ENCODE peak calls at places on chromosome 16, in seven cellular contexts. K is endothelial cell of umbilical vein, A is GM23338, P is breast epithelium, B is suprapubic skin, Z is SK-N-SH, C is GM12878. S is an unnamed sample. For H3K4me1, the result is how much of the 10 kb centered on the place peaks cover.

GRCh38 chr16:58196898-58197313 is 1.0 kb downstream of the CSNK2A2 start:
- DNase-seq in K (peak), A (peak), P (no peak), B (no peak), Z (peak), C (no peak), S (no peak)

GRCh38 chr16:66004706-66005105 is 361.8 kb upstream of the CDH5 start:
- DNase-seq in K (no peak), A (no peak), P (no peak), B (no peak), Z (no peak), C (no peak), S (no peak)

GRCh38 chr16:57984443-57985203 is 13.7 kb upstream of the CNGB1 start:
- DNase-seq in K (peak), A (peak), P (peak), B (peak), Z (peak), C (no peak), S (peak)

GRCh38 chr16:46972429-46972970 is 974 bp downstream of the DNAJA2 start:
- DNase-seq in K (peak), A (peak), P (peak), B (no peak), Z (peak), C (no peak), S (no peak)

GRCh38 chr16:9647981-9648701 is 534.1 kb downstream of the GRIN2A start:
- DNase-seq in K (peak), A (peak), P (no peak), B (no peak), Z (peak), C (no peak), S (no peak)

GRCh38 chr16:22007509-22008214 is at the start of gene MOSMO:
- DNase-seq in K (peak), A (peak), P (peak), B (peak), Z (peak), C (no peak), S (peak)

GRCh38 chr16:3971261-3971660 is 90.7 kb upstream of the CREBBP start:
- DNase-seq in K (no peak), A (no peak), P (no peak), B (no peak), Z (no peak), C (peak), S (no peak)

GRCh38 chr16:2610781-2611498 is 71.4 kb upstream of the KCTD5 start:
- DNase-seq in K (no peak), A (no peak), P (no peak), B (no peak), Z (no peak), C (no peak), S (peak)

GRCh38 chr16:25570131-25570530 is 121.6 kb upstream of the HS3ST4 start:
- DNase-seq in K (no peak), A (no peak), P (no peak), B (no peak), Z (no peak), C (no peak), S (no peak)

GRCh38 chr16:51763072-51763658 is 612.1 kb upstream of the SALL1 start:
- DNase-seq in K (no peak), A (peak), P (no peak), B (no peak), Z (no peak), C (no peak), S (no peak)

GRCh38 chr16:4689864-4690704 is 3.3 kb upstream of the NUDT16L1 start:
- DNase-seq in K (no peak), A (no peak), P (no peak), B (peak), Z (peak), C (no peak), S (peak)

GRCh38 chr16:54934536-54935410 is 4.1 kb downstream of the IRX5 start:
- DNase-seq in K (peak), A (peak), P (peak), B (no peak), Z (peak), C (no peak), S (no peak)

GRCh38 chr16:66359811-66360608 is 6.5 kb upstream of the CDH5 start:
- DNase-seq in K (peak), A (no peak), P (no peak), B (no peak), Z (no peak), C (no peak), S (no peak)

GRCh38 chr16:83706394-83706793 is 101.4 kb upstream of the HSBP1 start:
- DNase-seq in K (no peak), A (no peak), P (no peak), B (no peak), Z (no peak), C (no peak), S (no peak)

GRCh38 chr16:58792188-58792587 is 58.1 kb upstream of the GOT2 start:
- DNase-seq in K (no peak), A (no peak), P (no peak), B (no peak), Z (no peak), C (no peak), S (no peak)

GRCh38 chr16:14475370-14476139 is 154.5 kb downstream of the PARN start:
- DNase-seq in K (no peak), A (no peak), P (no peak), B (no peak), Z (no peak), C (no peak), S (no peak)

GRCh38 chr16:55043499-55043898 is 112.8 kb downstream of the IRX5 start:
- DNase-seq in K (no peak), A (no peak), P (no peak), B (no peak), Z (no peak), C (no peak), S (no peak)

GRCh38 chr16:49543315-49543946 is 169.8 kb downstream of the C16orf78 start:
- DNase-seq in K (no peak), A (peak), P (no peak), B (no peak), Z (no peak), C (no peak), S (peak)

GRCh38 chr16:70676571-70677498 is 9.0 kb downstream of the MTSS2 start:
- DNase-seq in K (no peak), A (no peak), P (no peak), B (no peak), Z (peak), C (no peak), S (peak)

GRCh38 chr16:65122974-65123845 is 1.3 kb upstream of the CDH11 start:
- DNase-seq in K (no peak), A (peak), P (peak), B (peak), Z (peak), C (no peak), S (peak)

GRCh38 chr16:50680907-50681885 is at the start of gene SNX20:
- DNase-seq in K (no peak), A (no peak), P (no peak), B (no peak), Z (no peak), C (peak), S (peak)

GRCh38 chr16:58518083-58518979 is 3.0 kb downstream of the SETD6 start:
- DNase-seq in K (no peak), A (no peak), P (no peak), B (no peak), Z (no peak), C (peak), S (no peak)

GRCh38 chr16:67277999-67278772 is 1.1 kb upstream of the PLEKHG4 start:
- DNase-seq in K (peak), A (peak), P (no peak), B (no peak), Z (no peak), C (no peak), S (peak)

GRCh38 chr16:9318764-9319163 is 227.3 kb downstream of the HAPSTR1 start:
- DNase-seq in K (no peak), A (peak), P (no peak), B (no peak), Z (no peak), C (no peak), S (no peak)

GRCh38 chr16:89170346-89171215 is 967 bp upstream of the CDH15 start:
- DNase-seq in K (no peak), A (peak), P (no peak), B (no peak), Z (no peak), C (no peak), S (peak)

GRCh38 chr16:89172901-89173628 is 1.5 kb downstream of the CDH15 start:
- DNase-seq in K (no peak), A (no peak), P (no peak), B (no peak), Z (peak), C (no peak), S (peak)

GRCh38 chr16:89169778-89170177 is 1.8 kb upstream of the CDH15 start:
- DNase-seq in K (no peak), A (no peak), P (no peak), B (no peak), Z (no peak), C (no peak), S (peak)

GRCh38 chr16:89172171-89172900 is 788 bp downstream of the CDH15 start:
- DNase-seq in K (no peak), A (no peak), P (no peak), B (no peak), Z (no peak), C (no peak), S (peak)

DNA sequence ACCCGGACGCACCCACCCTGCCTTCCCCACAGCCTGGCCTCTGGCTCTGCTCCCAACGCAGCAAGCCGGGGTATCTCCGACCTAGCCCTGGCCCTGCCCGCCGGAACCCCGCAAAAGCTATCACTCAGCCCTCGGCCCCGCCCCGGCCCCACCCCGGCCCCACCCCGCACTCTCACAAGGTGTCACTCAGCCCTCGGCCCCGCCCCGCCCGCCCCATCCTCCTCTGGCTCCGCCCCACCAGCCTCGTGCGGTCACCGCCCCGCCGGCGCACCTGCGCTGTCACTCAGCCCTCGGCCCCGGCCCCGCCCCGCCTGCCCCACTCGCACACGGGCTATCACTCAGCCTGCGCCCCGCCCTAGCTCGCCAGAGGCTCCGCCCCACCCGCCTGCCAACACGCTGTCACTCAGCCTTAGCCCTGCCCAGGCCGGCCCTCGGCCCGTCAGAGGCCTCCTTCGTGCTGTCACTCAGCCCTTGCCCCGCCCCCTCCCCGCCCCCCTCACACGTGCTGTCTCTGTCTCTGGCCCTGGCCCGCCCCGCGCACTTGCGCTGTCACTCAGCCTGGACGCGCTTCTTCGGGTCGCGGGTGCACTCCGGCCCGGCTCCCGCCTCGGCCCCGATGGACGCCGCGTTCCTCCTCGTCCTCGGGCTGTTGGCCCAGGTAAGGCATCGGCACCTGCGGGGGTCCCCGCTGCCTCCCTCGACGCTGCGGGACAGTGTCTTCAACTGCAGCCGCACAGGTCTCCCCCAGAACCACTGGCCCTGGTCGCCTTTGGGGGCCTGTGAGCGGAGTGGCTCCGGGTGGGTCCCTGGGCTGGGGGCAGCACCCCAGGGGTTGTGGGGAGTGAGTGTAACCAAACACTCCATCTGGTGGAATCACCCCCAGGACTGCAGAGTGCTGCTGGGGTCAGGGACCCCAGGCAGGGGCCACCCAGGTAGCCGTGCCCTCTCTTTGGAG is at the start of gene CDH15:
- DNase-seq in K (peak), A (peak), P (peak), B (peak), Z (peak), C (peak), S (peak)
- H3K4me1 ChIP-seq in K (under half), A (under half), P (under half), B (under half), Z (under half), C (under half), S (under half)

GRCh38 chr16:74745109-74745615 is 29.5 kb downstream of the FA2H start:
- DNase-seq in K (no peak), A (no peak), P (no peak), B (no peak), Z (no peak), C (no peak), S (peak)

GRCh38 chr16:74743668-74744299 is 30.8 kb downstream of the FA2H start:
- DNase-seq in K (no peak), A (no peak), P (peak), B (peak), Z (no peak), C (no peak), S (peak)

GRCh38 chr16:74744566-74744965 is 30.1 kb downstream of the FA2H start:
- DNase-seq in K (no peak), A (no peak), P (no peak), B (no peak), Z (no peak), C (no peak), S (peak)

GRCh38 chr16:74742051-74742481 is 32.6 kb downstream of the FA2H start:
- DNase-seq in K (no peak), A (no peak), P (no peak), B (no peak), Z (no peak), C (no peak), S (peak)

GRCh38 chr16:74743045-74743667 is 31.5 kb downstream of the FA2H start:
- DNase-seq in K (no peak), A (no peak), P (no peak), B (no peak), Z (no peak), C (no peak), S (peak)
- H3K27ac ChIP-seq in K (no peak), A (no peak), P (peak), B (peak), Z (no peak), C (no peak), S (no peak)

GRCh38 chr16:60640038-60640437 is 1396.2 kb downstream of the CDH8 start:
- DNase-seq in K (no peak), A (no peak), P (no peak), B (no peak), Z (no peak), C (no peak), S (no peak)
- TF ChIP-seq POLR2AphosphoS5 in K (no peak), A (no peak), P (no peak), B (no peak), Z (no peak), C (no peak), S (no peak)

GRCh38 chr16:88701541-88702363 is 4.5 kb downstream of the RNF166 start:
- DNase-seq in K (no peak), A (no peak), P (no peak), B (no peak), Z (no peak), C (no peak), S (peak)
- H3K4me1 ChIP-seq in K (half or more), A (under half), P (under half), B (half or more), Z (under half), C (half or more), S (half or more)

GRCh38 chr16:27689711-27690110 is 139.8 kb downstream of the KATNIP start:
- DNase-seq in K (no peak), A (no peak), P (no peak), B (no peak), Z (no peak), C (no peak), S (no peak)
- H3K27ac ChIP-seq in K (no peak), A (no peak), P (no peak), B (no peak), Z (no peak), C (no peak), S (no peak)

DNA sequence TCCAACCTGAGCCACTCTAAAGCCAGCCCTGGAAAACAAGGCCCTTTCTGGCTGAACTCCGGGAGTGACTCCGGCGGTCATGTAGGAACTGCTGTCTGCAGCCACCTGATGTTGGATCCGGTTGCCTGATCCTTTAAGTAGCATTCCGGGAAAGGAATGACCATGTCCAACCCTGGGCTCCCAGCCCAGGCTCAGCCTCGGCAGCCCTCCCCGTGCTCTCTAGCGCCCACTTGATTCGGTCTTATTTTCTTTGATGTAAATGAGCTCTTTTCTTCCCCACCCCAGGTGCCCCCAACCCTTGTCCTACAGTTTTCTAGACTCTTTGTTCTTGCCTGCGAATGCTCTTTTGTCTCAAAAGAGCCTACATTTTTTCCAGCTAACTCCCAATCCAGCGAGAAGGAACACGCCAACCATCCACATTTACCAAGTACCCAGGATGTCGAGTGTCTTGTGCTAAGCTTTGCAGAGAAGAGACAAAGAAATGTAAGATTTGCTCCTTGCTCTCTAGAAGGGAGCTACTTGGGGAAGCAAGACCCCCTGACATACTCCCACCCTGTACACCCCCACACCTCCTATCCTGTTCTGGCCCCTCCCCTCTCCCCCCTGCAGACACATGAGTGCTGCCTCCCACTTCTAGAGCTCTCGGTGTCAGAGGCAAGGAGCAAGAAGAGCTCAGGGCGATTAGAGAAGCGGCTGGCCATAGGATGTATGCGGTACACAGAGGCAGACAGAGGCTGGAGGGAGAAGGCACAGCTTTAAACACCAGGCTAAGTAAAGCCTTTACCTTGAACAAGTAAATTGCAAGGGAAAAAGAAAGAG is 53.8 kb downstream of the COG7 start:
- DNase-seq in K (no peak), A (peak), P (no peak), B (no peak), Z (no peak), C (no peak), S (peak)
- TF ChIP-seq POLR2AphosphoS5 in K (no peak), A (no peak), P (no peak), B (no peak), Z (no peak), C (no peak), S (no peak)

GRCh38 chr16:11610580-11610979 is 23.9 kb upstream of the LITAF start:
- DNase-seq in K (no peak), A (no peak), P (no peak), B (no peak), Z (no peak), C (no peak), S (peak)
- H3K4me1 ChIP-seq in K (under half), A (under half), P (under half), B (under half), Z (under half), C (under half), S (under half)

GRCh38 chr16:1371054-1371978 is 19.6 kb downstream of the GNPTG start:
- DNase-seq in K (no peak), A (no peak), P (no peak), B (no peak), Z (no peak), C (no peak), S (no peak)
- H3K27ac ChIP-seq in K (no peak), A (no peak), P (no peak), B (no peak), Z (no peak), C (no peak), S (no peak)

DNA sequence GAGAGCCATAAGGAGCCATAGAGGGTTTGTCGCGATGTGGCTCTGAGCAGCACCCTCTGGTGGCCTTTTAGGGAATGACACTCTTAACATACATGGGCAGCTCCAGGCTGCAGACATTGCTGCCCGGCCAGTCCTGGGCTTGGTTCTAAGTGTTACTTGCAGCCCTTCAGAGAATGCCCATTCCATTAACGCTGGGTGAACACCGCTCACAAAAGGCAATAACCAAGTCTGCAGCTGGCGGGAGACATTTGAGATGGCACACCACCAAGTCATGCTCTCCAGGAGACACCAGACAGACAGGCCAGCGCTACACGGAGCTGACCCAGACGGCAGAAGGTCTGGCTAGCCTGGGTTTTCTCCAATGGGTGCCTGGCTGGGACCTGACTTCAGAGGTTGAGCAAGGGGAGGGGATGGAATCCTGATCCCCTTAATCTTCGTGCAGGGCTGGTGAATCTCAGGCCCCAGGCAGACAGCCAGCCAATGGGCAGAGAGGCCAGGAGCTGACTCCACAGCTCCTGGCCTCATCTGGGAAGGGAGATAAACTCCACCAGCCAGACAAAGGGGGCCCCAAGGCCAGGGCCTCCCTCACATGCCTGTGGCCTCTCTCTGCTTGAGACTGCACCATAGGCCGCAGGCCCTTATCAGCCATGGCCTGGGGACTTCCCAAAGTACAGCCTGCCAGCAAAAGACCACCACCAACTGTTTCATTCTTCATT is 58.8 kb downstream of the ZDHHC7 start:
- DNase-seq in K (peak), A (peak), P (peak), B (peak), Z (peak), C (peak), S (peak)
- TF ChIP-seq POLR2AphosphoS5 in K (no peak), A (no peak), P (peak), B (no peak), Z (no peak), C (no peak), S (peak)

S was measured in spleen.